ENCODE peak calls at places on chromosomes 11 and 22, in six cellular contexts. X, B, G, D, O and P are unnamed samples.

GRCh38 chr11:45429719-45430118 is 143.6 kb upstream of the SYT13 start:
- DNase-seq in D (no peak), B (no peak), G (no peak), X (no peak), O (no peak), P (no peak)

GRCh38 chr11:1022908-1023810 is 13.4 kb downstream of the MUC6 start:
- DNase-seq in O (no peak), G (no peak), B (no peak), D (no peak), X (no peak), P (no peak)

GRCh38 chr22:42912049-42912448 is 55.0 kb upstream of the ARFGAP3 start:
- DNase-seq in O (no peak), B (no peak), D (no peak), X (no peak), G (no peak), P (no peak)

GRCh38 chr11:117815262-117815803 is 9.2 kb downstream of the FXYD2 start:
- DNase-seq in B (no peak), D (no peak), O (no peak), G (no peak), X (peak; percentile 82), P (no peak)

GRCh38 chr11:68295940-68296339 is 16.5 kb upstream of the LRP5 start:
- DNase-seq in D (no peak), X (no peak), B (no peak), G (no peak), O (no peak), P (no peak)

GRCh38 chr22:48258108-48258705 is 1495.8 kb downstream of the TBC1D22A start:
- DNase-seq in X (no peak), B (no peak), O (no peak), G (no peak), D (no peak), P (no peak)

GRCh38 chr11:33110083-33110482 is 51.2 kb downstream of the CSTF3 start:
- DNase-seq in X (no peak), B (no peak), D (no peak), O (no peak), G (peak; percentile 28), P (no peak)

GRCh38 chr22:47059701-47060161 is 297.3 kb downstream of the TBC1D22A start:
- DNase-seq in X (no peak), O (peak; percentile 12), B (no peak), G (no peak), D (no peak), P (no peak)

GRCh38 chr11:34356918-34357645 is 728 bp downstream of the ABTB2 start:
- DNase-seq in O (peak; percentile 66), B (peak; percentile 53), D (no peak), G (peak; percentile 64), X (peak; percentile 80), P (no peak)

GRCh38 chr11:78022397-78023396 is at the start of gene KCTD14:
- DNase-seq in D (no peak), G (no peak), X (peak; percentile 78), B (no peak), O (no peak), P (no peak)

GRCh38 chr11:76291576-76292526 is 85.5 kb upstream of the WNT11 start:
- DNase-seq in D (no peak), X (no peak), G (no peak), B (no peak), O (no peak), P (peak; percentile 63)

GRCh38 chr22:32828561-32828960 is 27.1 kb downstream of the TIMP3 start:
- DNase-seq in D (no peak), G (no peak), B (no peak), X (no peak), O (no peak), P (no peak)

GRCh38 chr22:32826537-32826936 is 25.0 kb downstream of the TIMP3 start:
- DNase-seq in G (no peak), X (no peak), B (no peak), D (no peak), O (no peak), P (no peak)

GRCh38 chr22:32827061-32827602 is 25.6 kb downstream of the TIMP3 start:
- DNase-seq in D (no peak), G (no peak), O (no peak), B (no peak), X (no peak), P (no peak)

GRCh38 chr22:32829451-32829851 is 27.9 kb downstream of the TIMP3 start:
- DNase-seq in B (no peak), G (no peak), O (no peak), X (no peak), D (no peak), P (no peak)

DNA sequence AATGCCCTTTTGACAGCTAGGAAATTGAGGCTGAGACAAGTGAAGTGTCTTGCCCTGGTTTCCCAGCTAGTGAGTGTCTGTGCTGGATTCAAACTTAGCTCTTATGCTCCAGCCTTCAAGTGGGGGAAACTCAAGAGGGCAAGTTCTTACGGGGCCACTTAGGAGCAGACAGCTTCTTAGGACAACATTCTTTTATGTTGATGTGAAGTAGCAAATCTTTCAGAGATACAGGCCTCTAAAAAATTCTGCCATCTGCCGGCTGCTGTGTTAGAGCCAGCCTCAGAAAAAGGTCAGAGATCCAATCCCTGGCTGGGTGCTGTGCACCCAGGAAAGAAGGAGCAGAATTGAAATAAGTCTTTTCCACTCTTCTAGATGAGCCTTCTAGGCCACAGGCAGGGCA is 26.6 kb downstream of the TIMP3 start:
- DNase-seq in D (no peak), X (no peak), G (no peak), B (no peak), O (no peak), P (no peak)
- TF ChIP-seq CTCF in D (peak; percentile 24), X (no peak), G (peak; percentile 37), B (no peak), O (peak; percentile 27), P (peak; percentile 38)

DNA sequence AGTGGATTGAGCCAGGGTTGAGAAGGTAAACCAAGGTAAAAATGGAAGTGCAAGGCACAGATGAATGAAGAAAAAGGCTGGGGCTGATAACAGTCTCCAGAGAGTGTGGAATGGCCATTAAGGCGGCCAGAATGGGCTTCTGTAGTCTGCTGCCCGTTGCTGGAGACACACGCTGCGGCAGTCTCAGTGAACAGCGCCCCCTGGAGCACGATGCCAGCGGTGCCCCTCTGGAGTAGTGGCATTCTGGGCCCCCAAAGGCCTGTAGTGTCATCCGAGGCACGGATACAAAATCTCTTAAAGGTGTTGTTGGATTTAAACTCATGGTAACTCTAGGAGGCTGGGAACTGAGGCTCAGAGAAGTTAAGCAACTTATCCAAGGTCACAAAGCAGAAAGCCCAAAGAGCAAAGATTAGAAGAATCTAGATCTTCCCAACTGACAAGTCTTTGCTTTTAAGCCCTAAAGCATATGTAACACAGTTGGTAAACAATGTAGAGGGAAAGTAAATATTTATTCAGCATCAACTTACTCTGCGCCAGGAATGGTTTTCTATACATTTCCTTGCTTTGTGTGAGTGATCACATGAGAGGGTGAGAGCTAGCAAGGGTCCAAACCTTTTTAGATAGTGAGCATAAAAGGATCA is 18.2 kb downstream of the KCNJ1 start:
- DNase-seq in D (no peak), G (peak; percentile 25), O (peak; percentile 22), X (no peak), B (no peak), P (no peak)
- TF ChIP-seq CTCF in D (peak; percentile 78), G (peak; percentile 29), O (peak; percentile 75), X (peak; percentile 40), B (no peak), P (peak; percentile 81)

GRCh38 chr11:18168372-18168771 is 4.3 kb upstream of the MRGPRX4 start:
- DNase-seq in B (no peak), O (no peak), D (no peak), G (no peak), X (no peak), P (no peak)

GRCh38 chr11:18172686-18173085 is at the start of gene MRGPRX4:
- DNase-seq in B (no peak), D (no peak), G (no peak), O (no peak), X (no peak), P (no peak)

GRCh38 chr11:18173225-18173866 is 709 bp downstream of the MRGPRX4 start:
- DNase-seq in B (no peak), O (no peak), G (no peak), X (no peak), D (no peak), P (peak; percentile 74)

DNA sequence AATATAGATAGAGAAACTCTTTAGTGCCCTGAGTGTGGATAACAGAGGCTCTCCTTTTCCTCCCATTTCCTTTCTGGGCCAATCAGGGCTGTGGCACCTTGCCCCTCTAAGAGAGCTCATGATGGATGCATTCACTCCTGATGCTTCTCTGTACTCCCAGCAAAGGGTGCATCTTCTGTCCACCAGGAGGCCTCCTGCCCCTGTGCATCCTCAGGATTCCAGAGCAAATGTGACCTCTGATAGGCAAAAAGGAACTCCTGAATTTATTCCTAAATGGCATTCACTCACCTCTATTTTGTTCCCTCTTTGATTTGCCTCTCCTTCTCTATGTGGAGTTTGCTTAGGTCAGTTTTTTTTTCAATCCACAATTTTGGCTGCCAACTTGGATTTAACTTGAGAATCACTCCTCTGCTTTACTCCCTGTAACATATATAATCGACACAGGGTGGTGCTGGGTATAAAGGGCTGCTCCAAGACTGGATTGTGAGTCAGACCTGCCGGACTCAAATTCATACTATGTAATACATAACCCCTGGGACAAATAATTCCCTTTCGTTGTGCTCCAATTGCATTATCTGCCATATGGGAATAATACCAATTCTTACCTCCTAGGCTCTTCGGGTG is 1.1 kb upstream of the MRGPRX4 start:
- DNase-seq in G (no peak), X (no peak), O (no peak), D (peak; percentile 10), B (no peak), P (no peak)
- TF ChIP-seq CTCF in G (peak; percentile 30), X (no peak), O (peak; percentile 55), D (peak; percentile 66), B (no peak), P (peak; percentile 81)

DNA sequence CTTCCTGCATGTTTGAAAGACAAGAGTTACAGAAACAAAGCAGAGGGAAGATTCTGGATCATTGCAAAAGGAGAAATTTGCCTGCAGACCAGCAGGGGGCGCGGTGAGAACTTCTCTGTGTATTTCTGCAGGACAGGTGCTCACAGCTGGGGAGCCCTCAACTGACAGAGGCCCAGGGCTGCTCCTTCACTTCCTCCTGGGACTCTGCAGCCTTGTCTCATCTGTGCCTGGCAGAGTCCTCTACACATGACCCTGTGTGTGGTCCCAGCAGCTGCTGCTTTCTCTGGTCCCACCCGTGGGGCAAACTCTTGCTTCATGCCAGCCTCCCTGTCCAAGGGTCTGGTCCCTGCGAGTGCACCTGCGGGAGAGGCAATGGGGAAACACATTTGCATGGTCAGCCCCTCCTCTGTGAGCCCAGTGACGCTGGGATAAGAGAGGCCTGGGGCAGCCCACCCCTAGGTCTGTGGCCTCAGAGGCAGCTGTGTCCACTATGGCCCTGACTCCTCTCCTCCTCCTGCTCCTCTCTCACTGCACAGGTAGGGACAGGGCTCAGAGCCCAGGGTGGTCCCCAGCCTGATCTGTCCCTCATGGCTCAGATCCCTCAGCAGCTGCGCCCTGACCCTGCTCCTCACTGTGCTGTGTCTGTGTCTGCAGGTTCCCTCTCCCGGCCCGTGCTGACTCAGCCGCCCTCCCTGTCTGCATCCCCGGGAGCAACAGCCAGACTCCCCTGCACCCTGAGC is 43.2 kb upstream of the VPREB1 start:
- DNase-seq in O (no peak), G (peak; percentile 37), D (no peak), X (no peak), B (no peak), P (no peak)
- TF ChIP-seq CTCF in O (peak; percentile 81), G (peak; percentile 68), D (peak; percentile 73), X (peak; percentile 67), B (no peak), P (peak; percentile 51)

GRCh38 chr11:31815743-31816466 is 4.8 kb upstream of the PAX6 start:
- DNase-seq in O (no peak), D (no peak), G (no peak), B (no peak), X (no peak), P (no peak)
- TF ChIP-seq CTCF in O (no peak), D (no peak), G (no peak), B (no peak), X (no peak), P (peak; percentile 16)